ENCODE peak calls at places on chromosomes 11 and 22, in ten cellular contexts. One of them, this sample, is unnamed.

GRCh38 chr11:36258730-36259360 is 30.4 kb downstream of the COMMD9 start:
- DNase-seq in HuH-7.5: peak
- DNase-seq in hypothalamus: no peak
- DNase-seq in non-pigmented ciliary epithelial cell: peak
- DNase-seq in RWPE1: peak
- DNase-seq in stimulated activated CD4-positive, alpha-beta T cell treated with anti-CD3 and anti-CD28 coated beads, Interleukin-4, amount 100 ng/mL, for 48 hours: peak
- DNase-seq in activated gamma-delta T cell treated with Interleukin-2 at 50 U/mL for 16 hours: no peak
- DNase-seq in Ammon's horn: peak
- DNase-seq in NCI-H1105: no peak
- DNase-seq in H1: peak
- DNase-seq in this sample: peak

GRCh38 chr11:69498614-69499175 is 17.2 kb downstream of the LINC01488 start:
- DNase-seq in HuH-7.5: no peak
- DNase-seq in hypothalamus: no peak
- DNase-seq in non-pigmented ciliary epithelial cell: no peak
- DNase-seq in RWPE1: no peak
- DNase-seq in stimulated activated CD4-positive, alpha-beta T cell treated with anti-CD3 and anti-CD28 coated beads, Interleukin-4, amount 100 ng/mL, for 48 hours: no peak
- DNase-seq in activated gamma-delta T cell treated with Interleukin-2 at 50 U/mL for 16 hours: no peak
- DNase-seq in Ammon's horn: no peak
- DNase-seq in NCI-H1105: no peak
- DNase-seq in H1: no peak
- DNase-seq in this sample: no peak

GRCh38 chr22:38824587-38824986 is 19.2 kb downstream of the NPTXR start:
- DNase-seq in HuH-7.5: peak
- DNase-seq in hypothalamus: no peak
- DNase-seq in non-pigmented ciliary epithelial cell: peak
- DNase-seq in RWPE1: peak
- DNase-seq in stimulated activated CD4-positive, alpha-beta T cell treated with anti-CD3 and anti-CD28 coated beads, Interleukin-4, amount 100 ng/mL, for 48 hours: peak
- DNase-seq in activated gamma-delta T cell treated with Interleukin-2 at 50 U/mL for 16 hours: peak
- DNase-seq in Ammon's horn: peak
- DNase-seq in NCI-H1105: no peak
- DNase-seq in H1: peak
- DNase-seq in this sample: peak

GRCh38 chr11:116357769-116358544 is 414.8 kb downstream of the BUD13 start:
- DNase-seq in HuH-7.5: no peak
- DNase-seq in hypothalamus: no peak
- DNase-seq in non-pigmented ciliary epithelial cell: no peak
- DNase-seq in RWPE1: no peak
- DNase-seq in stimulated activated CD4-positive, alpha-beta T cell treated with anti-CD3 and anti-CD28 coated beads, Interleukin-4, amount 100 ng/mL, for 48 hours: no peak
- DNase-seq in activated gamma-delta T cell treated with Interleukin-2 at 50 U/mL for 16 hours: no peak
- DNase-seq in Ammon's horn: peak
- DNase-seq in NCI-H1105: no peak
- DNase-seq in H1: peak
- DNase-seq in this sample: no peak

GRCh38 chr11:22879615-22880014 is 19.3 kb upstream of the CCDC179 start:
- DNase-seq in HuH-7.5: no peak
- DNase-seq in hypothalamus: no peak
- DNase-seq in non-pigmented ciliary epithelial cell: no peak
- DNase-seq in RWPE1: no peak
- DNase-seq in stimulated activated CD4-positive, alpha-beta T cell treated with anti-CD3 and anti-CD28 coated beads, Interleukin-4, amount 100 ng/mL, for 48 hours: no peak
- DNase-seq in activated gamma-delta T cell treated with Interleukin-2 at 50 U/mL for 16 hours: no peak
- DNase-seq in Ammon's horn: no peak
- DNase-seq in NCI-H1105: no peak
- DNase-seq in H1: no peak
- DNase-seq in this sample: no peak

GRCh38 chr11:62934496-62934785 is 13.3 kb upstream of the CHRM1 start:
- DNase-seq in HuH-7.5: no peak
- DNase-seq in hypothalamus: no peak
- DNase-seq in non-pigmented ciliary epithelial cell: no peak
- DNase-seq in RWPE1: no peak
- DNase-seq in stimulated activated CD4-positive, alpha-beta T cell treated with anti-CD3 and anti-CD28 coated beads, Interleukin-4, amount 100 ng/mL, for 48 hours: no peak
- DNase-seq in activated gamma-delta T cell treated with Interleukin-2 at 50 U/mL for 16 hours: no peak
- DNase-seq in Ammon's horn: no peak
- DNase-seq in NCI-H1105: no peak
- DNase-seq in H1: no peak
- DNase-seq in this sample: no peak

GRCh38 chr22:25060522-25061071 is 108.1 kb downstream of the KIAA1671 start:
- DNase-seq in HuH-7.5: no peak
- DNase-seq in hypothalamus: no peak
- DNase-seq in non-pigmented ciliary epithelial cell: no peak
- DNase-seq in RWPE1: peak
- DNase-seq in stimulated activated CD4-positive, alpha-beta T cell treated with anti-CD3 and anti-CD28 coated beads, Interleukin-4, amount 100 ng/mL, for 48 hours: no peak
- DNase-seq in activated gamma-delta T cell treated with Interleukin-2 at 50 U/mL for 16 hours: no peak
- DNase-seq in Ammon's horn: no peak
- DNase-seq in NCI-H1105: no peak
- DNase-seq in H1: no peak
- DNase-seq in this sample: no peak

GRCh38 chr22:37050913-37051628 is 471 bp upstream of the KCTD17 start:
- DNase-seq in HuH-7.5: no peak
- DNase-seq in hypothalamus: no peak
- DNase-seq in non-pigmented ciliary epithelial cell: no peak
- DNase-seq in RWPE1: no peak
- DNase-seq in stimulated activated CD4-positive, alpha-beta T cell treated with anti-CD3 and anti-CD28 coated beads, Interleukin-4, amount 100 ng/mL, for 48 hours: no peak
- DNase-seq in activated gamma-delta T cell treated with Interleukin-2 at 50 U/mL for 16 hours: no peak
- DNase-seq in Ammon's horn: no peak
- DNase-seq in NCI-H1105: no peak
- DNase-seq in H1: no peak
- DNase-seq in this sample: no peak

GRCh38 chr11:27307232-27307631 is 55.8 kb downstream of the CCDC34 start:
- DNase-seq in HuH-7.5: no peak
- DNase-seq in hypothalamus: no peak
- DNase-seq in non-pigmented ciliary epithelial cell: no peak
- DNase-seq in RWPE1: no peak
- DNase-seq in stimulated activated CD4-positive, alpha-beta T cell treated with anti-CD3 and anti-CD28 coated beads, Interleukin-4, amount 100 ng/mL, for 48 hours: no peak
- DNase-seq in activated gamma-delta T cell treated with Interleukin-2 at 50 U/mL for 16 hours: no peak
- DNase-seq in Ammon's horn: no peak
- DNase-seq in NCI-H1105: no peak
- DNase-seq in H1: no peak
- DNase-seq in this sample: no peak

GRCh38 chr11:111836766-111837165 is 34.6 kb downstream of the ALG9 start:
- DNase-seq in HuH-7.5: no peak
- DNase-seq in hypothalamus: no peak
- DNase-seq in non-pigmented ciliary epithelial cell: no peak
- DNase-seq in RWPE1: no peak
- DNase-seq in stimulated activated CD4-positive, alpha-beta T cell treated with anti-CD3 and anti-CD28 coated beads, Interleukin-4, amount 100 ng/mL, for 48 hours: no peak
- DNase-seq in activated gamma-delta T cell treated with Interleukin-2 at 50 U/mL for 16 hours: no peak
- DNase-seq in Ammon's horn: no peak
- DNase-seq in NCI-H1105: no peak
- DNase-seq in H1: no peak
- DNase-seq in this sample: no peak

GRCh38 chr22:27662359-27663030 is 139.1 kb downstream of the MN1 start:
- DNase-seq in HuH-7.5: no peak
- DNase-seq in hypothalamus: no peak
- DNase-seq in non-pigmented ciliary epithelial cell: no peak
- DNase-seq in RWPE1: no peak
- DNase-seq in stimulated activated CD4-positive, alpha-beta T cell treated with anti-CD3 and anti-CD28 coated beads, Interleukin-4, amount 100 ng/mL, for 48 hours: no peak
- DNase-seq in activated gamma-delta T cell treated with Interleukin-2 at 50 U/mL for 16 hours: no peak
- DNase-seq in Ammon's horn: peak
- DNase-seq in NCI-H1105: peak
- DNase-seq in H1: no peak
- DNase-seq in this sample: no peak

GRCh38 chr11:73350908-73351636 is 25.1 kb upstream of the RELT start:
- DNase-seq in HuH-7.5: peak
- DNase-seq in hypothalamus: no peak
- DNase-seq in non-pigmented ciliary epithelial cell: peak
- DNase-seq in RWPE1: peak
- DNase-seq in stimulated activated CD4-positive, alpha-beta T cell treated with anti-CD3 and anti-CD28 coated beads, Interleukin-4, amount 100 ng/mL, for 48 hours: peak
- DNase-seq in activated gamma-delta T cell treated with Interleukin-2 at 50 U/mL for 16 hours: peak
- DNase-seq in Ammon's horn: peak
- DNase-seq in NCI-H1105: peak
- DNase-seq in H1: no peak
- DNase-seq in this sample: no peak

GRCh38 chr22:37623075-37624016 is 14.7 kb downstream of the GGA1 start:
- DNase-seq in HuH-7.5: peak
- DNase-seq in hypothalamus: no peak
- DNase-seq in non-pigmented ciliary epithelial cell: no peak
- DNase-seq in RWPE1: peak
- DNase-seq in stimulated activated CD4-positive, alpha-beta T cell treated with anti-CD3 and anti-CD28 coated beads, Interleukin-4, amount 100 ng/mL, for 48 hours: no peak
- DNase-seq in activated gamma-delta T cell treated with Interleukin-2 at 50 U/mL for 16 hours: peak
- DNase-seq in Ammon's horn: no peak
- DNase-seq in NCI-H1105: peak
- DNase-seq in H1: no peak
- DNase-seq in this sample: no peak

GRCh38 chr11:43582837-43583462 is 97.6 kb upstream of the HSD17B12 start:
- DNase-seq in HuH-7.5: no peak
- DNase-seq in hypothalamus: no peak
- DNase-seq in non-pigmented ciliary epithelial cell: no peak
- DNase-seq in RWPE1: no peak
- DNase-seq in stimulated activated CD4-positive, alpha-beta T cell treated with anti-CD3 and anti-CD28 coated beads, Interleukin-4, amount 100 ng/mL, for 48 hours: no peak
- DNase-seq in activated gamma-delta T cell treated with Interleukin-2 at 50 U/mL for 16 hours: no peak
- DNase-seq in Ammon's horn: no peak
- DNase-seq in NCI-H1105: no peak
- DNase-seq in H1: no peak
- DNase-seq in this sample: no peak

GRCh38 chr11:73463359-73463758 is 87.2 kb downstream of the RELT start:
- DNase-seq in HuH-7.5: no peak
- DNase-seq in hypothalamus: no peak
- DNase-seq in non-pigmented ciliary epithelial cell: peak
- DNase-seq in RWPE1: peak
- DNase-seq in stimulated activated CD4-positive, alpha-beta T cell treated with anti-CD3 and anti-CD28 coated beads, Interleukin-4, amount 100 ng/mL, for 48 hours: no peak
- DNase-seq in activated gamma-delta T cell treated with Interleukin-2 at 50 U/mL for 16 hours: no peak
- DNase-seq in Ammon's horn: no peak
- DNase-seq in NCI-H1105: no peak
- DNase-seq in H1: no peak
- DNase-seq in this sample: no peak

GRCh38 chr22:42623301-42623751 is 8.6 kb upstream of the POLDIP3 start:
- DNase-seq in HuH-7.5: no peak
- DNase-seq in hypothalamus: no peak
- DNase-seq in non-pigmented ciliary epithelial cell: no peak
- DNase-seq in RWPE1: no peak
- DNase-seq in stimulated activated CD4-positive, alpha-beta T cell treated with anti-CD3 and anti-CD28 coated beads, Interleukin-4, amount 100 ng/mL, for 48 hours: no peak
- DNase-seq in activated gamma-delta T cell treated with Interleukin-2 at 50 U/mL for 16 hours: no peak
- DNase-seq in Ammon's horn: no peak
- DNase-seq in NCI-H1105: no peak
- DNase-seq in H1: no peak
- DNase-seq in this sample: no peak

GRCh38 chr11:65069217-65069616 is 10.9 kb upstream of the NAALADL1 start:
- DNase-seq in HuH-7.5: no peak
- DNase-seq in hypothalamus: no peak
- DNase-seq in non-pigmented ciliary epithelial cell: no peak
- DNase-seq in RWPE1: no peak
- DNase-seq in stimulated activated CD4-positive, alpha-beta T cell treated with anti-CD3 and anti-CD28 coated beads, Interleukin-4, amount 100 ng/mL, for 48 hours: no peak
- DNase-seq in activated gamma-delta T cell treated with Interleukin-2 at 50 U/mL for 16 hours: no peak
- DNase-seq in Ammon's horn: no peak
- DNase-seq in NCI-H1105: no peak
- DNase-seq in H1: no peak
- DNase-seq in this sample: no peak

GRCh38 chr11:120241277-120241676 is 1.3 kb downstream of the POU2F3 start:
- DNase-seq in HuH-7.5: no peak
- DNase-seq in hypothalamus: no peak
- DNase-seq in non-pigmented ciliary epithelial cell: no peak
- DNase-seq in RWPE1: no peak
- DNase-seq in stimulated activated CD4-positive, alpha-beta T cell treated with anti-CD3 and anti-CD28 coated beads, Interleukin-4, amount 100 ng/mL, for 48 hours: no peak
- DNase-seq in activated gamma-delta T cell treated with Interleukin-2 at 50 U/mL for 16 hours: no peak
- DNase-seq in Ammon's horn: no peak
- DNase-seq in NCI-H1105: no peak
- DNase-seq in H1: no peak
- DNase-seq in this sample: no peak

GRCh38 chr22:20863356-20863755 is 4.5 kb downstream of the SNAP29 start:
- DNase-seq in HuH-7.5: no peak
- DNase-seq in hypothalamus: no peak
- DNase-seq in non-pigmented ciliary epithelial cell: no peak
- DNase-seq in RWPE1: no peak
- DNase-seq in stimulated activated CD4-positive, alpha-beta T cell treated with anti-CD3 and anti-CD28 coated beads, Interleukin-4, amount 100 ng/mL, for 48 hours: no peak
- DNase-seq in activated gamma-delta T cell treated with Interleukin-2 at 50 U/mL for 16 hours: no peak
- DNase-seq in Ammon's horn: no peak
- DNase-seq in NCI-H1105: no peak
- DNase-seq in H1: no peak
- DNase-seq in this sample: no peak